ENCODE peak calls at places on chromosomes 1 and 21, in five cellular contexts. I is transverse colon, R is WERI-Rb-1, A is PC-3, Q is astrocyte. T is an unnamed sample.
A peak's percentile ranks its signal among the peaks of the same experiment; 100 is the strongest.

GRCh38 chr1:27611450-27611849 is 7.5 kb upstream of the AHDC1 start:
- DNase-seq in R (no peak), A (no peak), Q (no peak), I (no peak), T (no peak)

GRCh38 chr1:40532844-40533424 is 1.5 kb downstream of the ZNF684 start:
- DNase-seq in I (peak; percentile 21), A (peak; percentile 65), Q (peak; percentile 34), R (peak; percentile 47), T (no peak)

GRCh38 chr1:101235696-101236545 is 898 bp upstream of the S1PR1 start:
- DNase-seq in R (peak; percentile 27), Q (peak; percentile 23), I (no peak), A (peak; percentile 64), T (peak; percentile 25)

GRCh38 chr1:107724648-107725047 is 240.3 kb downstream of the VAV3 start:
- DNase-seq in A (peak; percentile 22), R (no peak), Q (peak; percentile 58), I (no peak), T (no peak)

GRCh38 chr21:35249636-35250035 is 200.5 kb upstream of the RUNX1 start:
- DNase-seq in A (peak; percentile 87), R (no peak), Q (no peak), I (no peak), T (peak; percentile 45)

GRCh38 chr1:6419803-6420593 is at the start of gene HES2:
- DNase-seq in R (no peak), I (peak; percentile 80), A (peak; percentile 77), Q (no peak), T (peak; percentile 33)

GRCh38 chr1:156128749-156129682 is 14.5 kb downstream of the LMNA start:
- DNase-seq in I (peak; percentile 40), A (peak; percentile 37), R (no peak), Q (peak; percentile 92), T (peak; percentile 38)

GRCh38 chr1:5481889-5482288 is 510.3 kb downstream of the NPHP4 start:
- DNase-seq in Q (no peak), R (peak; percentile 86), A (peak; percentile 3), I (no peak), T (peak; percentile 25)

GRCh38 chr21:44427241-44428120 is 27.8 kb upstream of the LRRC3 start:
- DNase-seq in Q (no peak), I (no peak), A (no peak), R (no peak), T (no peak)

GRCh38 chr1:85898861-85899260 is 190.6 kb upstream of the ZNHIT6 start:
- DNase-seq in A (no peak), R (no peak), I (no peak), Q (peak; percentile 61), T (no peak)

GRCh38 chr1:211478801-211479619 is 13.0 kb downstream of the RD3 start:
- DNase-seq in Q (no peak), R (peak; percentile 46), A (no peak), I (no peak), T (no peak)

GRCh38 chr1:46244656-46245371 is 2.7 kb upstream of the RAD54L start:
- DNase-seq in A (peak; percentile 58), R (no peak), Q (no peak), I (no peak), T (no peak)

GRCh38 chr1:53552981-53553733 is 94.0 kb downstream of the DMRTB1 start:
- DNase-seq in A (peak; percentile 45), Q (no peak), R (peak; percentile 4), I (peak; percentile 1), T (no peak)

GRCh38 chr1:230067871-230068814 is 1.1 kb downstream of the GALNT2 start:
- DNase-seq in R (no peak), Q (no peak), A (peak; percentile 41), I (peak; percentile 48), T (no peak)

GRCh38 chr1:35281565-35281964 is 13.1 kb downstream of the ZMYM4 start:
- DNase-seq in Q (no peak), A (no peak), I (no peak), R (no peak), T (no peak)

GRCh38 chr21:25107708-25108107 is 499.6 kb downstream of the MRPL39 start:
- DNase-seq in I (no peak), Q (peak; percentile 98), R (no peak), A (peak; percentile 73), T (no peak)

GRCh38 chr1:92996131-92996463 is 34.8 kb upstream of the DIPK1A start:
- DNase-seq in A (peak; percentile 34), Q (no peak), I (no peak), R (no peak), T (peak; percentile 13)

GRCh38 chr1:224922404-224923164 is 6.9 kb upstream of the DNAH14 start:
- DNase-seq in I (no peak), Q (peak; percentile 18), A (peak; percentile 80), R (no peak), T (peak; percentile 60)

GRCh38 chr1:13605159-13605558 is 21.5 kb downstream of the PDPN start:
- DNase-seq in R (no peak), I (no peak), Q (peak; percentile 89), A (peak; percentile 90), T (peak; percentile 36)

GRCh38 chr1:155463865-155464264 is 98.7 kb downstream of the ASH1L start:
- DNase-seq in A (no peak), I (no peak), Q (peak; percentile 83), R (no peak), T (no peak)

GRCh38 chr1:232793944-232794343 is 11.3 kb upstream of the MAP10 start:
- DNase-seq in A (peak; percentile 78), Q (peak; percentile 64), I (peak; percentile 32), R (peak; percentile 89), T (no peak)

GRCh38 chr1:12111741-12112140 is 48.6 kb downstream of the TNFRSF8 start:
- DNase-seq in I (no peak), A (no peak), Q (no peak), R (no peak), T (no peak)

GRCh38 chr1:204255966-204256365 is 42.2 kb upstream of the GOLT1A start:
- DNase-seq in R (no peak), Q (peak; percentile 19), A (no peak), I (no peak), T (no peak)

GRCh38 chr1:227330279-227330678 is 12.0 kb upstream of the CDC42BPA start:
- DNase-seq in Q (no peak), R (no peak), I (no peak), A (no peak), T (no peak)

GRCh38 chr1:45111239-45111638 is 95.2 kb downstream of the ZSWIM5 start:
- DNase-seq in A (no peak), R (no peak), I (no peak), Q (no peak), T (no peak)

GRCh38 chr1:13513063-13513884 is 529 bp downstream of the LRRC38 start:
- DNase-seq in R (peak; percentile 34), A (no peak), Q (no peak), I (no peak), T (no peak)

GRCh38 chr1:53369034-53369750 is 41.3 kb upstream of the LRP8 start:
- DNase-seq in I (no peak), R (peak; percentile 6), A (no peak), Q (no peak), T (peak; percentile 4)

GRCh38 chr1:112841825-112842224 is 114.2 kb downstream of the SLC16A1 start:
- DNase-seq in I (no peak), A (no peak), Q (no peak), R (no peak), T (no peak)

GRCh38 chr1:203325418-203326091 is 20.2 kb downstream of the BTG2 start:
- DNase-seq in Q (no peak), R (peak; percentile 99), A (no peak), I (peak; percentile 77), T (peak; percentile 57)

GRCh38 chr21:45747802-45748445 is 104.4 kb downstream of the PCBP3 start:
- DNase-seq in I (no peak), Q (peak; percentile 35), R (no peak), A (peak; percentile 90), T (no peak)

GRCh38 chr1:31183126-31183525 is 56.6 kb downstream of the NKAIN1 start:
- DNase-seq in I (no peak), A (peak; percentile 57), R (no peak), Q (no peak), T (no peak)

GRCh38 chr1:167722152-167722869 is 529 bp downstream of the MPZL1 start:
- DNase-seq in I (peak; percentile 59), R (peak; percentile 31), A (peak; percentile 63), Q (no peak), T (peak; percentile 52)

GRCh38 chr1:46041974-46042373 is 90.5 kb downstream of the PIK3R3 start:
- DNase-seq in I (no peak), R (peak; percentile 59), A (no peak), Q (peak; percentile 30), T (no peak)

GRCh38 chr1:181807251-181807650 is 254.3 kb downstream of the ZNF648 start:
- DNase-seq in A (no peak), R (no peak), Q (no peak), I (no peak), T (no peak)

GRCh38 chr1:67642694-67643093 is 42.3 kb upstream of the GADD45A start:
- DNase-seq in I (no peak), A (no peak), Q (no peak), R (no peak), T (no peak)
- H3K4me3 ChIP-seq in I (no peak overlapping the region), A (no peak overlapping the region), Q (no peak overlapping the region), R (no peak overlapping the region), T (no peak overlapping the region)

GRCh38 chr1:2930016-2930815 is 91.1 kb upstream of the ACTRT2 start:
- DNase-seq in A (no peak), Q (no peak), I (no peak), R (no peak), T (no peak)

GRCh38 chr1:2928733-2929325 is 92.4 kb upstream of the ACTRT2 start:
- DNase-seq in A (no peak), I (no peak), R (peak; percentile 64), Q (no peak), T (no peak)

GRCh38 chr1:2930971-2931721 is 90.1 kb upstream of the ACTRT2 start:
- DNase-seq in R (no peak), I (no peak), A (no peak), Q (no peak), T (no peak)

GRCh38 chr1:2927995-2928732 is 93.1 kb upstream of the ACTRT2 start:
- DNase-seq in A (no peak), R (no peak), I (no peak), Q (no peak), T (no peak)

GRCh38 chr1:2929335-2929734 is 91.9 kb upstream of the ACTRT2 start:
- DNase-seq in I (no peak), R (no peak), A (no peak), Q (no peak), T (no peak)
- H3K9me3 ChIP-seq in I (no peaks in the 10 kb centered on the region), R (no peaks in the 10 kb centered on the region), A (no peaks in the 10 kb centered on the region), Q (no peaks in the 10 kb centered on the region), T (no peaks in the 10 kb centered on the region)

GRCh38 chr1:32666866-32667566 is 16.0 kb downstream of the RBBP4 start:
- DNase-seq in A (no peak), I (no peak), R (no peak), Q (peak; percentile 7), T (no peak)

DNA sequence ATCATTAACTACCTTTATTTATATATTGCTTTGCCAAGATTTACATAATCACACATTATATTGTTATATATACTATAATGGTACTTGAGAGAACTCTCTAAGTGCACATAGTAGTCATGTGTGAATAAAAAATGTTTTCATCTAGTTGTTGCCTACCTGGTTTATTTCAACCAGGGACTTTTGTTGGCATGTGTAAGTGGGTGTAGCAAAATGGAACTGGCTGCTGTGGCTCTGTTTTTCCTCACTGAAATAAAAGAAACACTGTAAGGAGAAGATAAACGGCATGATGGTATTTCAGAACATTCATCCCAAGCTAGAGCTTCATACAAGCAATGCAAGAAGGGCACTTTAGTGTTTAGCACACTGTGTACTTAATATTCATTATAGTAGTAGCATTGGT is 14.9 kb downstream of the RBBP4 start:
- DNase-seq in R (no peak), I (no peak), Q (no peak), A (no peak), T (no peak)
- H3K36me3 ChIP-seq in R (peaks cover 95% of the 10 kb centered on the region), I (peaks cover 2% of the 10 kb centered on the region), Q (peaks cover 57% of the 10 kb centered on the region), A (peaks cover 61% of the 10 kb centered on the region), T (peaks cover 44% of the 10 kb centered on the region)

GRCh38 chr1:20484526-20485462 is 1.2 kb downstream of the CAMK2N1 start:
- DNase-seq in I (no peak), Q (no peak), R (peak; percentile 13), A (no peak), T (no peak)
- H3K4me3 ChIP-seq in I (peak overlapping the region; percentile 72), Q (peak overlapping the region; percentile 92), R (peak overlapping the region; percentile 22), A (peak overlapping the region; percentile 98), T (no peak overlapping the region)

T was measured in body of pancreas.